ENCODE peak calls at places on chromosome 5, in nine cellular contexts. I is suprapubic skin; V is Calu3; R is activated B cell treated with CpG ODN at 0.5 μM for 24 hours; Z is RWPE1; L is CD8-positive, alpha-beta T cell; O is GM20000; E is omental fat pad; J is adrenal gland. U is an unnamed sample.

GRCh38 chr5:133420440-133421301 is 191.7 kb downstream of the FSTL4 start:
- DNase-seq in I (no peak), V (no peak), R (no peak), Z (no peak), L (no peak), O (no peak), E (no peak), J (no peak), U (peak; percentile 59)

GRCh38 chr5:10301842-10302610 is 5.7 kb downstream of the CMBL start:
- DNase-seq in I (no peak), V (peak; percentile 90), R (no peak), Z (peak; percentile 81), L (no peak), O (no peak), E (no peak), J (peak; percentile 95), U (no peak)

GRCh38 chr5:175657593-175658271 is at the start of gene HRH2:
- DNase-seq in I (no peak), V (no peak), R (no peak), Z (no peak), L (no peak), O (no peak), E (no peak), J (no peak), U (no peak)

GRCh38 chr5:78690593-78690972 is 42.0 kb upstream of the LHFPL2 start:
- DNase-seq in I (no peak), V (no peak), R (no peak), Z (no peak), L (no peak), O (no peak), E (no peak), J (no peak), U (no peak)

GRCh38 chr5:123868267-123868666 is 356.3 kb downstream of the CSNK1G3 start:
- DNase-seq in I (no peak), V (no peak), R (no peak), Z (no peak), L (no peak), O (no peak), E (no peak), J (no peak), U (no peak)

GRCh38 chr5:79578876-79579275 is 33.4 kb upstream of the TENT2 start:
- DNase-seq in I (no peak), V (no peak), R (no peak), Z (no peak), L (no peak), O (no peak), E (no peak), J (no peak), U (no peak)

GRCh38 chr5:31854625-31855526 is 215.9 kb downstream of the PDZD2 start:
- DNase-seq in I (peak; percentile 68), V (peak; percentile 44), R (no peak), Z (peak; percentile 75), L (no peak), O (no peak), E (peak; percentile 40), J (peak; percentile 32), U (peak; percentile 74)

GRCh38 chr5:89313804-89314588 is 431.0 kb upstream of the MEF2C start:
- DNase-seq in I (no peak), V (peak; percentile 28), R (no peak), Z (peak; percentile 22), L (peak; percentile 9), O (peak; percentile 59), E (no peak), J (no peak), U (no peak)

GRCh38 chr5:42642006-42642405 is 114.6 kb upstream of the CCDC152 start:
- DNase-seq in I (no peak), V (no peak), R (no peak), Z (no peak), L (no peak), O (no peak), E (no peak), J (no peak), U (no peak)

GRCh38 chr5:174523311-174524159 is 200.8 kb upstream of the MSX2 start:
- DNase-seq in I (no peak), V (no peak), R (no peak), Z (no peak), L (no peak), O (no peak), E (no peak), J (no peak), U (no peak)
- TF ChIP-seq CTCF in I (no peak), V (no peak), R (no peak), Z (no peak), L (no peak), O (no peak), E (no peak), J (no peak), U (peak; percentile 42)

DNA sequence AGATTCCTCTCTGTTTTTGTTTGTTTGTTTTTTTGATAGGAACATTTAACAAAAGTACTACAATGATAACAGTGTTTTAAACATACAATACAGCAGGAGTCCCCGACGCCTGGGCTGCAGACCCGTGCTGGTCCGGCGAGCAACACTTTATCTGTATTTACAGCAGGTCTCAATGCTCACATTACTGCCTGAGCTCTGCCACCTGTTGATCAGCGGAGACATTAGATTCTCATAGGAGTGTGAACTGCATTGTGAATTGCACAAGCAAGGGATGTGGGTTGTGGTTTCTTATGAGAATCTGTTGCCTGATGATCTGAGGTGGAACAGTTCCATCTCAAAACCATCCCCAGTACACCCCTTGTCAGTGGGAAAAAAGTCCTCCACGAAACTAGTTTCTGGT is 1068.5 kb upstream of the CDH10 start:
- DNase-seq in I (no peak), V (no peak), R (no peak), Z (no peak), L (no peak), O (no peak), E (no peak), J (no peak), U (no peak)
- TF ChIP-seq CTCF in I (no peak), V (no peak), R (no peak), Z (no peak), L (no peak), O (no peak), E (no peak), J (no peak), U (no peak)

GRCh38 chr5:22892441-22892840 is 39.3 kb upstream of the CDH12 start:
- DNase-seq in I (no peak), V (no peak), R (no peak), Z (peak; percentile 6), L (no peak), O (no peak), E (no peak), J (no peak), U (no peak)

GRCh38 chr5:22887566-22887965 is 34.4 kb upstream of the CDH12 start:
- DNase-seq in I (no peak), V (no peak), R (no peak), Z (no peak), L (no peak), O (no peak), E (no peak), J (no peak), U (no peak)

GRCh38 chr5:22889714-22890113 is 36.6 kb upstream of the CDH12 start:
- DNase-seq in I (no peak), V (no peak), R (no peak), Z (peak; percentile 18), L (no peak), O (peak; percentile 5), E (no peak), J (no peak), U (no peak)
- TF ChIP-seq CTCF in I (no peak), V (no peak), R (no peak), Z (peak; percentile 64), L (no peak), O (no peak), E (no peak), J (no peak), U (peak; percentile 44)

GRCh38 chr5:131796793-131797693 is at the start of gene FNIP1:
- DNase-seq in I (peak; percentile 100), V (peak; percentile 100), R (peak; percentile 99), Z (peak; percentile 100), L (peak; percentile 98), O (peak; percentile 99), E (peak; percentile 96), J (peak; percentile 100), U (peak; percentile 99)
- TF ChIP-seq CTCF in I (no peak), V (no peak), R (no peak), Z (no peak), L (no peak), O (no peak), E (no peak), J (no peak), U (peak; percentile 44)

DNA sequence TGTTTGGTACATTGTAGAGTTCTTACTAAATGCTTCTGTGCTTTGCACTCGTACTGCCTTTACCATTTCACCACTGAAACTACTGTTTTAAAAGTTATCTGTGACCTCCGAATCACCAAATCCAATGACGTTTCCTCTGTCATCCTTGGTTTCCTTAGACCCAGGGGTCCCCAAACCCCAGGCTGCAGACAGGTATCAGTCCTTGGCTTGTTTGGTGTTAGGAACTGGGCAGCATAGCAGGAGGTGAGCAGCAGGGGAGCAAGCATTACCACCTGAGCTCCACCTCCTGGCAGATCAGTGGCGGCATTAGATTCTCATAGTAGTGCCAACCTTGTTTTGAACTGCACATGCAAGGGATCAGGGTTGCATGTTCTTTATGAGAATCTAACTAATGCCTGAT is 26.8 kb upstream of the APC start:
- DNase-seq in I (no peak), V (no peak), R (no peak), Z (no peak), L (no peak), O (no peak), E (no peak), J (no peak), U (no peak)
- TF ChIP-seq CTCF in I (no peak), V (no peak), R (no peak), Z (no peak), L (no peak), O (no peak), E (no peak), J (no peak), U (no peak)

DNA sequence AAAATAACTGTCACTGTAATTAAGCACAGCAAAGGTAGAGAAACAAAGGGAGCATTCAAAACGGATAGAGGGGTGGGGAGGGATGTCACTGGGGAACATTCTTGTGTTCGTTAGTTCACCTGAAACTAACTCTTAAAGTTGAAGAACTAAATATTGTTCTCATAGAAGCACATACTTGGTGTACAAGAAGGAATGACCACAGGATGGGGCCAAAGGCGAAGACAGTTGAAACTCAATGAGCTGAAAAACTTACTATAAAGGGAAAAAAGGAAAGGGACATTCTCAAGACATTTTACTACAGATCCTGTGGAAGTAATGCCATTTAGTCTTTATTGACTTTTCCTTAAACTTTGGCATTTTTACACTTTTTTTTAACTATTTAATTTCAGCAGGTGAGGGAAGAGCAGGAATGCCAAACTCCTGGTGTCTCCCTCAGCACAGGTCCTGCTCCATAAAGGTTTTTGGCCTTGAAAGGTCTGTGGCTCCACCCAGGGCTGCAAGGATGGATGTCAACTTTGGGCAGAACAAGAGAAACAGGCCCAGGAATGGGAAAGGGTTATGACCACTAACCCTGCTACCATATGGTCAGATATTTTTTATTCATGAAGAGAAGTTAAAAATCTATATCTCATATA is 197.6 kb upstream of the RASA1 start:
- DNase-seq in I (no peak), V (peak; percentile 74), R (no peak), Z (peak; percentile 55), L (no peak), O (peak; percentile 46), E (no peak), J (peak; percentile 38), U (no peak)
- TF ChIP-seq CTCF in I (no peak), V (peak; percentile 58), R (no peak), Z (peak; percentile 71), L (no peak), O (peak; percentile 20), E (no peak), J (peak; percentile 25), U (peak; percentile 45)